ENCODE peak calls at places on chromosome 9, in eight cellular contexts. L is breast epithelium; V is mucosa of descending colon; S is effector memory CD4-positive, alpha-beta T cell; Z is aorta; X is right lobe of liver; U is colonic mucosa; G is heart left ventricle. T is an unnamed sample. For H3K36me3, the result is how much of the 10 kb centered on the place peaks cover.

GRCh38 chr9:129182122-129182521 is 4.1 kb upstream of the IER5L start:
- DNase-seq in L (no peak), V (peak), S (no peak), Z (no peak), X (no peak), U (peak), G (no peak), T (no peak)

GRCh38 chr9:137456061-137456863 is 2.9 kb downstream of the NSMF start:
- DNase-seq in L (no peak), V (peak), S (no peak), Z (peak), X (peak), U (no peak), G (peak), T (no peak)

GRCh38 chr9:93116049-93116961 is 17.7 kb downstream of the NINJ1 start:
- DNase-seq in L (peak), V (peak), S (no peak), Z (peak), X (peak), U (peak), G (peak), T (peak)

GRCh38 chr9:89739531-89740315 is 134.9 kb downstream of the GADD45G start:
- DNase-seq in L (no peak), V (no peak), S (no peak), Z (no peak), X (no peak), U (no peak), G (no peak), T (no peak)

GRCh38 chr9:36398745-36399144 is 1.3 kb downstream of the RNF38 start:
- DNase-seq in L (no peak), V (no peak), S (no peak), Z (no peak), X (no peak), U (no peak), G (no peak), T (no peak)

GRCh38 chr9:81772144-81772543 is 82.8 kb upstream of the TLE1 start:
- DNase-seq in L (no peak), V (no peak), S (no peak), Z (no peak), X (no peak), U (no peak), G (no peak), T (no peak)

GRCh38 chr9:129362287-129363098 is 184.4 kb upstream of the IER5L start:
- DNase-seq in L (peak), V (no peak), S (no peak), Z (no peak), X (no peak), U (no peak), G (no peak), T (no peak)

GRCh38 chr9:76032652-76033373 is 142.3 kb downstream of the PCSK5 start:
- DNase-seq in L (no peak), V (no peak), S (no peak), Z (no peak), X (no peak), U (no peak), G (no peak), T (no peak)

GRCh38 chr9:129580211-129580915 is 40.5 kb downstream of the C9orf50 start:
- DNase-seq in L (no peak), V (no peak), S (no peak), Z (no peak), X (no peak), U (no peak), G (no peak), T (no peak)

GRCh38 chr9:134656334-134657034 is 14.9 kb downstream of the COL5A1 start:
- DNase-seq in L (no peak), V (peak), S (no peak), Z (no peak), X (no peak), U (no peak), G (no peak), T (no peak)

GRCh38 chr9:127856094-127856740 is 1.8 kb upstream of the ENG start:
- DNase-seq in L (no peak), V (no peak), S (no peak), Z (no peak), X (no peak), U (no peak), G (no peak), T (no peak)
- H3K36me3 ChIP-seq in L (under half), V (under half), S (under half), Z (under half), X (under half), U (under half), G (under half), T (under half)

GRCh38 chr9:128123451-128124080 is 4.0 kb downstream of the PTGES2 start:
- DNase-seq in L (no peak), V (peak), S (no peak), Z (peak), X (peak), U (no peak), G (no peak), T (no peak)
- H3K36me3 ChIP-seq in L (under half), V (under half), S (under half), Z (under half), X (under half), U (under half), G (under half), T (under half)

GRCh38 chr9:4097490-4097889 is 202.4 kb downstream of the GLIS3 start:
- DNase-seq in L (no peak), V (no peak), S (no peak), Z (no peak), X (no peak), U (no peak), G (no peak), T (no peak)

GRCh38 chr9:4096121-4096520 is 203.7 kb downstream of the GLIS3 start:
- DNase-seq in L (no peak), V (no peak), S (no peak), Z (no peak), X (no peak), U (no peak), G (no peak), T (no peak)

GRCh38 chr9:4088680-4089079 is 211.2 kb downstream of the GLIS3 start:
- DNase-seq in L (no peak), V (no peak), S (no peak), Z (no peak), X (no peak), U (no peak), G (no peak), T (no peak)

GRCh38 chr9:4090491-4090890 is 209.4 kb downstream of the GLIS3 start:
- DNase-seq in L (no peak), V (no peak), S (no peak), Z (no peak), X (no peak), U (no peak), G (no peak), T (no peak)

GRCh38 chr9:4092793-4093709 is 206.8 kb downstream of the GLIS3 start:
- DNase-seq in L (no peak), V (no peak), S (no peak), Z (no peak), X (no peak), U (no peak), G (no peak), T (no peak)
- H3K36me3 ChIP-seq in L (under half), V (under half), S (under half), Z (under half), X (under half), U (under half), G (under half), T (under half)

DNA sequence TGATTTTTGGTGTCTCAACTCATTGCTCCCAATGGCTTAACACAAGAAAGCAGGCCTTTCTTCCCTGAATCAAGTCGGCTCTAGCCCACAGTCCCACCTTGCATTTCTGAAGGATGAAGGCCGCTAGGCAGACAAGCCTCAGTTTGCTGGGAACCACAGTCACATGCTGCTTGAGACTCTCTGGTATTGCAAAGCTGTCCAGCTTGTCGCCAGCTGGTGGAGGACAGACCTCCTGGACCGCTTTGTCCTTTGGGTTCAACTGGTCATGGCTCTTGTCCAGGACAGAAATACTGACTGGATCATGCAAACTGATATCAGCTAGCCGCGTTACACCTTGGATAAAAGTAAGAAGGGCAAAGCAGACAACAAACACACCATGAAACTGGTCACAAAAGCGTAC is 23.1 kb downstream of the DDX31 start:
- DNase-seq in L (no peak), V (no peak), S (no peak), Z (no peak), X (no peak), U (no peak), G (no peak), T (no peak)
- H3K36me3 ChIP-seq in L (under half), V (under half), S (half or more), Z (under half), X (under half), U (under half), G (half or more), T (half or more)

T was measured in tibial artery.